ENCODE peak calls at places on chromosome 17, in four cellular contexts. One of them, this sample, is unnamed.

GRCh38 chr17:28508325-28508724 is 2.2 kb downstream of the FOXN1 start:
- DNase-seq in fibroblast of lung: no peak
- DNase-seq in mammary epithelial cell: no peak
- DNase-seq in neural progenitor cell: no peak
- DNase-seq in this sample: no peak

GRCh38 chr17:66627985-66628384 is 206.9 kb upstream of the CACNG5 start:
- DNase-seq in mammary epithelial cell: no peak
- DNase-seq in fibroblast of lung: peak; percentile 21
- DNase-seq in neural progenitor cell: no peak
- DNase-seq in this sample: peak; percentile 39

GRCh38 chr17:45973099-45973838 is 25.8 kb upstream of the STH start:
- DNase-seq in neural progenitor cell: no peak
- DNase-seq in fibroblast of lung: no peak
- DNase-seq in mammary epithelial cell: no peak
- DNase-seq in this sample: no peak

GRCh38 chr17:4444782-4445473 is 11.2 kb downstream of the SPNS3 start:
- DNase-seq in neural progenitor cell: no peak
- DNase-seq in fibroblast of lung: peak; percentile 15
- DNase-seq in mammary epithelial cell: peak; percentile 15
- DNase-seq in this sample: no peak

GRCh38 chr17:78129385-78130079 is 977 bp upstream of the TMC6 start:
- DNase-seq in fibroblast of lung: no peak
- DNase-seq in neural progenitor cell: no peak
- DNase-seq in mammary epithelial cell: no peak
- DNase-seq in this sample: no peak

GRCh38 chr17:63033142-63033541 is 67.1 kb downstream of the TANC2 start:
- DNase-seq in mammary epithelial cell: no peak
- DNase-seq in fibroblast of lung: peak; percentile 19
- DNase-seq in neural progenitor cell: no peak
- DNase-seq in this sample: no peak

GRCh38 chr17:73126716-73127473 is 34.4 kb upstream of the SLC39A11 start:
- DNase-seq in fibroblast of lung: peak; percentile 12
- DNase-seq in neural progenitor cell: no peak
- DNase-seq in mammary epithelial cell: no peak
- DNase-seq in this sample: no peak

GRCh38 chr17:30378191-30378796 is 433 bp upstream of the CPD start:
- DNase-seq in fibroblast of lung: peak; percentile 23
- DNase-seq in mammary epithelial cell: no peak
- DNase-seq in neural progenitor cell: peak; percentile 45
- DNase-seq in this sample: peak; percentile 34

GRCh38 chr17:49351572-49352140 is 10.4 kb downstream of the ZNF652 start:
- DNase-seq in fibroblast of lung: no peak
- DNase-seq in mammary epithelial cell: no peak
- DNase-seq in neural progenitor cell: no peak
- DNase-seq in this sample: no peak

GRCh38 chr17:17669081-17669850 is 12.0 kb upstream of the RAI1 start:
- DNase-seq in neural progenitor cell: peak; percentile 43
- DNase-seq in fibroblast of lung: peak; percentile 71
- DNase-seq in mammary epithelial cell: no peak
- DNase-seq in this sample: no peak

GRCh38 chr17:72273301-72274056 is 152.7 kb downstream of the SOX9 start:
- DNase-seq in fibroblast of lung: no peak
- DNase-seq in neural progenitor cell: no peak
- DNase-seq in mammary epithelial cell: peak; percentile 85
- DNase-seq in this sample: no peak

GRCh38 chr17:229130-229944 is 47.9 kb upstream of the DOC2B start:
- DNase-seq in fibroblast of lung: peak; percentile 29
- DNase-seq in mammary epithelial cell: no peak
- DNase-seq in neural progenitor cell: no peak
- DNase-seq in this sample: no peak

GRCh38 chr17:79414063-79414462 is 196.8 kb downstream of the RBFOX3 start:
- DNase-seq in neural progenitor cell: no peak
- DNase-seq in mammary epithelial cell: no peak
- DNase-seq in fibroblast of lung: no peak
- DNase-seq in this sample: no peak

GRCh38 chr17:50117202-50118040 is 12.5 kb downstream of the SAMD14 start:
- DNase-seq in mammary epithelial cell: peak; percentile 42
- DNase-seq in fibroblast of lung: peak; percentile 70
- DNase-seq in neural progenitor cell: peak; percentile 92
- DNase-seq in this sample: peak; percentile 92

GRCh38 chr17:78890111-78890897 is 12.7 kb downstream of the CEP295NL start:
- DNase-seq in fibroblast of lung: no peak
- DNase-seq in neural progenitor cell: no peak
- DNase-seq in mammary epithelial cell: no peak
- DNase-seq in this sample: no peak

GRCh38 chr17:77645441-77646430 is 312.8 kb upstream of the TNRC6C start:
- DNase-seq in mammary epithelial cell: no peak
- DNase-seq in neural progenitor cell: peak; percentile 46
- DNase-seq in fibroblast of lung: peak; percentile 27
- DNase-seq in this sample: no peak

GRCh38 chr17:41516828-41517283 is 1.8 kb downstream of the KRT15 start:
- DNase-seq in fibroblast of lung: no peak
- DNase-seq in neural progenitor cell: no peak
- DNase-seq in mammary epithelial cell: no peak
- DNase-seq in this sample: no peak
- H2AFZ ChIP-seq in fibroblast of lung: no peak overlapping the region
- H2AFZ ChIP-seq in neural progenitor cell: no peak overlapping the region
- H2AFZ ChIP-seq in mammary epithelial cell: no peak overlapping the region
- H2AFZ ChIP-seq in this sample: no peak overlapping the region

GRCh38 chr17:39224778-39225307 is 902 bp downstream of the STAC2 start:
- DNase-seq in fibroblast of lung: no peak
- DNase-seq in mammary epithelial cell: no peak
- DNase-seq in neural progenitor cell: peak; percentile 49
- DNase-seq in this sample: no peak
- TF ChIP-seq EZH2 in fibroblast of lung: peak; percentile 76
- TF ChIP-seq EZH2 in mammary epithelial cell: peak; percentile 78
- TF ChIP-seq EZH2 in neural progenitor cell: peak; percentile 100
- TF ChIP-seq EZH2 in this sample: peak; percentile 62

GRCh38 chr17:75856062-75856681 is 1.0 kb upstream of the WBP2 start:
- DNase-seq in fibroblast of lung: no peak
- DNase-seq in mammary epithelial cell: no peak
- DNase-seq in neural progenitor cell: no peak
- DNase-seq in this sample: no peak

GRCh38 chr17:75853410-75853809 is 1.7 kb downstream of the WBP2 start:
- DNase-seq in neural progenitor cell: no peak
- DNase-seq in mammary epithelial cell: peak; percentile 74
- DNase-seq in fibroblast of lung: peak; percentile 63
- DNase-seq in this sample: no peak

GRCh38 chr17:75855310-75856061 is at the start of gene WBP2:
- DNase-seq in neural progenitor cell: peak; percentile 100
- DNase-seq in mammary epithelial cell: peak; percentile 100
- DNase-seq in fibroblast of lung: peak; percentile 100
- DNase-seq in this sample: peak; percentile 100

GRCh38 chr17:75854881-75855309 is 240 bp downstream of the WBP2 start:
- DNase-seq in mammary epithelial cell: no peak
- DNase-seq in neural progenitor cell: no peak
- DNase-seq in fibroblast of lung: no peak
- DNase-seq in this sample: no peak

DNA sequence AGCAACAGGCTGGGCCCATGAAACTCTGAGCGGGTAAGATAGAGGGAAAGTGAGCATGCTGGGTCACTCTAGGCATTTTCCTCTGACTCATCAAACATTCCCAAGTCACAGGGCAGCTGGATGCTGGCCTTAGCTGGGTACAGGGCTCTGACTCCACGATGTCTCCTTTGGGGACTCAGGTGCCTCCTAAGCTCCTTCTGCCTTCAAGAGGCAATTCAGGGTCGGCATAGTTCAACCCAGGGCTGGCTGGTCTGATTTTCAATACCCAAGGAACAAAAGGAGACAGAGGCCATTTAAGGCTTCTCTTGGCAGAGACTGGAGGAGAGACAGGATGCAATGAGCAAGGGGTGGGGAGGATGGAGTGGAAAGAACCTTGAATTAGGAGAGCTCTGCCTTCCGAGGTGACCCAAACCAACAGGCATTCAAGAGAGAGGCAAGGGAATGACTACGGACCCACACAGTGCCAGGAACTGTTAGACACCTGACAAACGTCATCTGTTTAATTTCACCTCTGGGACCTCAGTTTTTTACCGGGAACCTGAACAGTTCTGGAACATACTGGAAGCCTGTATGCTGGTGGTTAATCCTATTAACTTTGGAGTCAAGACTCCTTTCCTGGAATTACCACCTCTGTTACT is 905 bp downstream of the WBP2 start:
- DNase-seq in neural progenitor cell: peak; percentile 32
- DNase-seq in mammary epithelial cell: peak; percentile 81
- DNase-seq in fibroblast of lung: peak; percentile 63
- DNase-seq in this sample: peak; percentile 71
- H2AFZ ChIP-seq in neural progenitor cell: no peak overlapping the region
- H2AFZ ChIP-seq in mammary epithelial cell: peak overlapping the region; percentile 14
- H2AFZ ChIP-seq in fibroblast of lung: no peak overlapping the region
- H2AFZ ChIP-seq in this sample: no peak overlapping the region

GRCh38 chr17:7296189-7296861 is 1.9 kb upstream of the YBX2 start:
- DNase-seq in neural progenitor cell: peak; percentile 94
- DNase-seq in fibroblast of lung: peak; percentile 67
- DNase-seq in mammary epithelial cell: peak; percentile 69
- DNase-seq in this sample: peak; percentile 93
- TF ChIP-seq EZH2 in neural progenitor cell: peak; percentile 53
- TF ChIP-seq EZH2 in fibroblast of lung: no peak
- TF ChIP-seq EZH2 in mammary epithelial cell: no peak
- TF ChIP-seq EZH2 in this sample: no peak

DNA sequence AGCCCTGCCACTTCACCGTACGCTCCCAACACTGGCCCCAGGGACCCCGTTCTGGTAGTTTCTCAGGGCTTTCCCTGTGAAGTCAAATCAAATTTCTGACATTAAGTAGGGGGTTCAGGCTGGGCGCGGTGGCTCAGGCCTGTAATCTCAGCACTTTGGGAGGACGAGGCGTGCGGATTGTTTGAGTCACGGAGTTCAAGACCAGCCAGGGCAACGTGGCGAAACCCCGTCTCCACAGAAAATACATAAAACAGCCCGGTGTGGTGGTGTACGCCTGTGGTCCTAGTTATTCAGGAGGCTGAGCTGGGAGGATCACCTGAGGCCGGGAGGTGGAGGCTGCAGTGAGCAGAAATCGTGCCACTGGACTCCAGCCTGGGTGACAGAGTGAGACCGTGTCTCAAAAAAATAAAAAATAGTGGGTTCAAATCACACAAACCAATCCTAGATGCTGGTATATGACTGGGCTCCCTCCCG is 632 bp downstream of the CYBC1 start:
- DNase-seq in neural progenitor cell: no peak
- DNase-seq in fibroblast of lung: no peak
- DNase-seq in mammary epithelial cell: no peak
- DNase-seq in this sample: no peak
- H2AFZ ChIP-seq in neural progenitor cell: peak overlapping the region; percentile 90
- H2AFZ ChIP-seq in fibroblast of lung: no peak overlapping the region
- H2AFZ ChIP-seq in mammary epithelial cell: peak overlapping the region; percentile 97
- H2AFZ ChIP-seq in this sample: peak overlapping the region; percentile 66

GRCh38 chr17:41811549-41812175 is at the start of gene P3H4:
- DNase-seq in neural progenitor cell: peak; percentile 90
- DNase-seq in fibroblast of lung: peak; percentile 80
- DNase-seq in mammary epithelial cell: peak; percentile 79
- DNase-seq in this sample: peak; percentile 93
- TF ChIP-seq EZH2 in neural progenitor cell: no peak
- TF ChIP-seq EZH2 in fibroblast of lung: no peak
- TF ChIP-seq EZH2 in mammary epithelial cell: no peak
- TF ChIP-seq EZH2 in this sample: no peak

GRCh38 chr17:81171941-81172340 is 5.9 kb upstream of the AATK start:
- DNase-seq in fibroblast of lung: no peak
- DNase-seq in neural progenitor cell: no peak
- DNase-seq in mammary epithelial cell: no peak
- DNase-seq in this sample: no peak
- H2AFZ ChIP-seq in fibroblast of lung: no peak overlapping the region
- H2AFZ ChIP-seq in neural progenitor cell: no peak overlapping the region
- H2AFZ ChIP-seq in mammary epithelial cell: no peak overlapping the region
- H2AFZ ChIP-seq in this sample: no peak overlapping the region